ENCODE peak calls at places on chromosomes 7 and 10, in seven cellular contexts. One of them, this sample, is unnamed.

GRCh38 chr7:132035517-132036362 is 479.3 kb upstream of the PODXL start:
- DNase-seq in transverse colon: no peak
- DNase-seq in spleen: no peak
- DNase-seq in upper lobe of left lung: no peak
- DNase-seq in adrenal gland: peak; percentile 29
- DNase-seq in heart left ventricle: no peak
- DNase-seq in tibial nerve: no peak
- DNase-seq in this sample: no peak

GRCh38 chr10:62687230-62687748 is 117.2 kb upstream of the ADO start:
- DNase-seq in transverse colon: no peak
- DNase-seq in spleen: no peak
- DNase-seq in upper lobe of left lung: no peak
- DNase-seq in adrenal gland: no peak
- DNase-seq in heart left ventricle: no peak
- DNase-seq in tibial nerve: no peak
- DNase-seq in this sample: no peak

GRCh38 chr7:100003711-100004661 is 11.4 kb upstream of the ZKSCAN1 start:
- DNase-seq in transverse colon: peak; percentile 70
- DNase-seq in spleen: peak; percentile 35
- DNase-seq in upper lobe of left lung: peak; percentile 89
- DNase-seq in adrenal gland: no peak
- DNase-seq in heart left ventricle: no peak
- DNase-seq in tibial nerve: no peak
- DNase-seq in this sample: peak; percentile 69

GRCh38 chr10:132421377-132422168 is 24.6 kb downstream of the PWWP2B start:
- DNase-seq in transverse colon: peak; percentile 90
- DNase-seq in spleen: peak; percentile 95
- DNase-seq in upper lobe of left lung: peak; percentile 95
- DNase-seq in adrenal gland: peak; percentile 93
- DNase-seq in heart left ventricle: peak; percentile 82
- DNase-seq in tibial nerve: peak; percentile 49
- DNase-seq in this sample: peak; percentile 64

GRCh38 chr10:6788191-6788590 is 208.1 kb upstream of the PRKCQ start:
- DNase-seq in transverse colon: no peak
- DNase-seq in spleen: no peak
- DNase-seq in upper lobe of left lung: no peak
- DNase-seq in adrenal gland: no peak
- DNase-seq in heart left ventricle: no peak
- DNase-seq in tibial nerve: no peak
- DNase-seq in this sample: no peak

GRCh38 chr7:100963874-100964273 is 5.5 kb upstream of the MUC12 start:
- DNase-seq in transverse colon: no peak
- DNase-seq in spleen: no peak
- DNase-seq in upper lobe of left lung: no peak
- DNase-seq in adrenal gland: no peak
- DNase-seq in heart left ventricle: no peak
- DNase-seq in tibial nerve: no peak
- DNase-seq in this sample: no peak

GRCh38 chr7:63039882-63040281 is 958.8 kb upstream of the ZNF722 start:
- DNase-seq in transverse colon: no peak
- DNase-seq in spleen: no peak
- DNase-seq in upper lobe of left lung: no peak
- DNase-seq in adrenal gland: no peak
- DNase-seq in heart left ventricle: no peak
- DNase-seq in tibial nerve: no peak
- DNase-seq in this sample: no peak

GRCh38 chr10:12181065-12181775 is 14.5 kb downstream of the NUDT5 start:
- DNase-seq in transverse colon: peak; percentile 20
- DNase-seq in spleen: peak; percentile 87
- DNase-seq in upper lobe of left lung: peak; percentile 61
- DNase-seq in adrenal gland: no peak
- DNase-seq in heart left ventricle: no peak
- DNase-seq in tibial nerve: no peak
- DNase-seq in this sample: no peak

GRCh38 chr7:69941077-69941476 is 342.8 kb downstream of the AUTS2 start:
- DNase-seq in transverse colon: no peak
- DNase-seq in spleen: no peak
- DNase-seq in upper lobe of left lung: no peak
- DNase-seq in adrenal gland: no peak
- DNase-seq in heart left ventricle: no peak
- DNase-seq in tibial nerve: no peak
- DNase-seq in this sample: no peak

GRCh38 chr10:102776779-102777417 is 33.1 kb downstream of the WBP1L start:
- DNase-seq in transverse colon: peak; percentile 71
- DNase-seq in spleen: no peak
- DNase-seq in upper lobe of left lung: peak; percentile 92
- DNase-seq in adrenal gland: peak; percentile 93
- DNase-seq in heart left ventricle: peak; percentile 89
- DNase-seq in tibial nerve: peak; percentile 57
- DNase-seq in this sample: peak; percentile 75

GRCh38 chr7:95865716-95866371 is 93.5 kb downstream of the DYNC1I1 start:
- DNase-seq in transverse colon: no peak
- DNase-seq in spleen: no peak
- DNase-seq in upper lobe of left lung: no peak
- DNase-seq in adrenal gland: no peak
- DNase-seq in heart left ventricle: no peak
- DNase-seq in tibial nerve: no peak
- DNase-seq in this sample: no peak

GRCh38 chr10:97771055-97771811 is 566 bp downstream of the SFRP5 start:
- DNase-seq in transverse colon: no peak
- DNase-seq in spleen: no peak
- DNase-seq in upper lobe of left lung: no peak
- DNase-seq in adrenal gland: no peak
- DNase-seq in heart left ventricle: no peak
- DNase-seq in tibial nerve: no peak
- DNase-seq in this sample: no peak

GRCh38 chr10:127563718-127564553 is 14.8 kb downstream of the NPS start:
- DNase-seq in transverse colon: peak; percentile 21
- DNase-seq in spleen: no peak
- DNase-seq in upper lobe of left lung: peak; percentile 37
- DNase-seq in adrenal gland: no peak
- DNase-seq in heart left ventricle: no peak
- DNase-seq in tibial nerve: no peak
- DNase-seq in this sample: no peak

GRCh38 chr7:28889290-28889689 is 68.8 kb downstream of the TRIL start:
- DNase-seq in transverse colon: no peak
- DNase-seq in spleen: no peak
- DNase-seq in upper lobe of left lung: no peak
- DNase-seq in adrenal gland: no peak
- DNase-seq in heart left ventricle: no peak
- DNase-seq in tibial nerve: no peak
- DNase-seq in this sample: no peak

GRCh38 chr7:158829021-158829341 is 328 bp downstream of the ESYT2 start:
- DNase-seq in transverse colon: no peak
- DNase-seq in spleen: no peak
- DNase-seq in upper lobe of left lung: peak; percentile 72
- DNase-seq in adrenal gland: peak; percentile 78
- DNase-seq in heart left ventricle: peak; percentile 47
- DNase-seq in tibial nerve: no peak
- DNase-seq in this sample: peak; percentile 64

GRCh38 chr10:50216418-50216817 is 34.9 kb downstream of the ASAH2 start:
- DNase-seq in transverse colon: no peak
- DNase-seq in spleen: no peak
- DNase-seq in upper lobe of left lung: no peak
- DNase-seq in adrenal gland: no peak
- DNase-seq in heart left ventricle: no peak
- DNase-seq in tibial nerve: no peak
- DNase-seq in this sample: no peak

GRCh38 chr10:132366499-132366898 is 30.5 kb upstream of the PWWP2B start:
- DNase-seq in transverse colon: no peak
- DNase-seq in spleen: peak; percentile 80
- DNase-seq in upper lobe of left lung: peak; percentile 5
- DNase-seq in adrenal gland: no peak
- DNase-seq in heart left ventricle: no peak
- DNase-seq in tibial nerve: no peak
- DNase-seq in this sample: no peak

GRCh38 chr7:3297105-3297819 is 3.8 kb upstream of the SDK1 start:
- DNase-seq in transverse colon: no peak
- DNase-seq in spleen: no peak
- DNase-seq in upper lobe of left lung: no peak
- DNase-seq in adrenal gland: no peak
- DNase-seq in heart left ventricle: no peak
- DNase-seq in tibial nerve: no peak
- DNase-seq in this sample: no peak

GRCh38 chr7:91436655-91437054 is 172.4 kb downstream of the FZD1 start:
- DNase-seq in transverse colon: no peak
- DNase-seq in spleen: no peak
- DNase-seq in upper lobe of left lung: no peak
- DNase-seq in adrenal gland: no peak
- DNase-seq in heart left ventricle: no peak
- DNase-seq in tibial nerve: no peak
- DNase-seq in this sample: no peak

GRCh38 chr10:62467509-62467908 is 93.3 kb downstream of the ZNF365 start:
- DNase-seq in transverse colon: no peak
- DNase-seq in spleen: no peak
- DNase-seq in upper lobe of left lung: no peak
- DNase-seq in adrenal gland: no peak
- DNase-seq in heart left ventricle: no peak
- DNase-seq in tibial nerve: no peak
- DNase-seq in this sample: no peak

GRCh38 chr7:23418046-23418445 is 52.2 kb downstream of the IGF2BP3 start:
- DNase-seq in transverse colon: no peak
- DNase-seq in spleen: no peak
- DNase-seq in upper lobe of left lung: no peak
- DNase-seq in adrenal gland: no peak
- DNase-seq in heart left ventricle: no peak
- DNase-seq in tibial nerve: no peak
- DNase-seq in this sample: no peak

GRCh38 chr7:36473454-36474282 is 84.0 kb downstream of the ANLN start:
- DNase-seq in transverse colon: peak; percentile 55
- DNase-seq in spleen: no peak
- DNase-seq in upper lobe of left lung: no peak
- DNase-seq in adrenal gland: peak; percentile 39
- DNase-seq in heart left ventricle: no peak
- DNase-seq in tibial nerve: no peak
- DNase-seq in this sample: no peak

GRCh38 chr10:36224431-36224985 is 582.4 kb upstream of the FZD8 start:
- DNase-seq in transverse colon: no peak
- DNase-seq in spleen: no peak
- DNase-seq in upper lobe of left lung: no peak
- DNase-seq in adrenal gland: no peak
- DNase-seq in heart left ventricle: no peak
- DNase-seq in tibial nerve: no peak
- DNase-seq in this sample: no peak

GRCh38 chr10:43113201-43113893 is 24.9 kb upstream of the CSGALNACT2 start:
- DNase-seq in transverse colon: no peak
- DNase-seq in spleen: peak; percentile 54
- DNase-seq in upper lobe of left lung: no peak
- DNase-seq in adrenal gland: no peak
- DNase-seq in heart left ventricle: no peak
- DNase-seq in tibial nerve: no peak
- DNase-seq in this sample: no peak

GRCh38 chr10:77833225-77833624 is 93.3 kb downstream of the DLG5 start:
- DNase-seq in transverse colon: no peak
- DNase-seq in spleen: no peak
- DNase-seq in upper lobe of left lung: no peak
- DNase-seq in adrenal gland: peak; percentile 68
- DNase-seq in heart left ventricle: no peak
- DNase-seq in tibial nerve: no peak
- DNase-seq in this sample: no peak
- H3K27ac ChIP-seq in transverse colon: no peak overlapping the region
- H3K27ac ChIP-seq in spleen: no peak overlapping the region
- H3K27ac ChIP-seq in upper lobe of left lung: no peak overlapping the region
- H3K27ac ChIP-seq in adrenal gland: peak overlapping the region; percentile 87
- H3K27ac ChIP-seq in heart left ventricle: no peak overlapping the region
- H3K27ac ChIP-seq in tibial nerve: no peak overlapping the region
- H3K27ac ChIP-seq in this sample: no peak overlapping the region

GRCh38 chr10:119872860-119873671 is 423 bp upstream of the MCMBP start:
- DNase-seq in transverse colon: peak; percentile 91
- DNase-seq in spleen: peak; percentile 98
- DNase-seq in upper lobe of left lung: peak; percentile 88
- DNase-seq in adrenal gland: peak; percentile 82
- DNase-seq in heart left ventricle: peak; percentile 90
- DNase-seq in tibial nerve: peak; percentile 73
- DNase-seq in this sample: peak; percentile 65
- TF ChIP-seq POLR2A in transverse colon: peak; percentile 59
- TF ChIP-seq POLR2A in spleen: peak; percentile 36
- TF ChIP-seq POLR2A in upper lobe of left lung: no peak
- TF ChIP-seq POLR2A in adrenal gland: no peak
- TF ChIP-seq POLR2A in heart left ventricle: peak; percentile 71
- TF ChIP-seq POLR2A in tibial nerve: no peak
- TF ChIP-seq POLR2A in this sample: no peak

DNA sequence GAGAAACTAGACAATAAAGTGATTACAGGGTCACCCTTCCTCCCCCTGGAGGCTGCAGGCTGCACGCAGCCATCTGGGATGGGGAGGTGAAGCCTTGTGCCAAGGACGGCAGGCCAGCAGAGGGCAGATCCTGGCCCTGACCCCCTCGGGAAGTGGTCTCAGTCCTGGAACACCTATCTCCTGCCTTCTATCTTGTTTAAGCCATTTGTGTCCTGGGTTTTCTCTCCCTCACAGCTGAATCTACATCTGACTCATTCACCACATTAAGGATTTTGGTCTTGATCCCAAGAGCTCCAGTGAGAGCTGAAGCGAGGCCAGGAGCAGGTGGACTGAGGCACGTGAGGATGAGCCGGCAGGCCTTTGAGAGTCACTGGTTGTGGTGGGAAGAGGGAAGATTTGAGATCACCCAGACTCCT is 16.4 kb upstream of the PARP12 start:
- DNase-seq in transverse colon: no peak
- DNase-seq in spleen: no peak
- DNase-seq in upper lobe of left lung: no peak
- DNase-seq in adrenal gland: peak; percentile 73
- DNase-seq in heart left ventricle: no peak
- DNase-seq in tibial nerve: no peak
- DNase-seq in this sample: no peak
- TF ChIP-seq CTCF in transverse colon: no peak
- TF ChIP-seq CTCF in spleen: no peak
- TF ChIP-seq CTCF in upper lobe of left lung: peak; percentile 24
- TF ChIP-seq CTCF in adrenal gland: no peak
- TF ChIP-seq CTCF in heart left ventricle: peak; percentile 24
- TF ChIP-seq CTCF in tibial nerve: no peak
- TF ChIP-seq CTCF in this sample: no peak

GRCh38 chr10:29585488-29585976 is 49.2 kb downstream of the SVIL start:
- DNase-seq in transverse colon: no peak
- DNase-seq in spleen: no peak
- DNase-seq in upper lobe of left lung: no peak
- DNase-seq in adrenal gland: peak; percentile 34
- DNase-seq in heart left ventricle: no peak
- DNase-seq in tibial nerve: no peak
- DNase-seq in this sample: no peak

GRCh38 chr10:29586509-29586908 is 48.3 kb downstream of the SVIL start:
- DNase-seq in transverse colon: no peak
- DNase-seq in spleen: no peak
- DNase-seq in upper lobe of left lung: no peak
- DNase-seq in adrenal gland: no peak
- DNase-seq in heart left ventricle: no peak
- DNase-seq in tibial nerve: no peak
- DNase-seq in this sample: no peak

GRCh38 chr10:29590598-29591415 is 44.0 kb downstream of the SVIL start:
- DNase-seq in transverse colon: no peak
- DNase-seq in spleen: no peak
- DNase-seq in upper lobe of left lung: no peak
- DNase-seq in adrenal gland: no peak
- DNase-seq in heart left ventricle: no peak
- DNase-seq in tibial nerve: no peak
- DNase-seq in this sample: no peak

GRCh38 chr10:29591416-29591968 is 43.3 kb downstream of the SVIL start:
- DNase-seq in transverse colon: no peak
- DNase-seq in spleen: no peak
- DNase-seq in upper lobe of left lung: no peak
- DNase-seq in adrenal gland: no peak
- DNase-seq in heart left ventricle: no peak
- DNase-seq in tibial nerve: no peak
- DNase-seq in this sample: no peak

GRCh38 chr10:29588640-29589421 is 45.9 kb downstream of the SVIL start:
- DNase-seq in transverse colon: no peak
- DNase-seq in spleen: no peak
- DNase-seq in upper lobe of left lung: no peak
- DNase-seq in adrenal gland: peak; percentile 32
- DNase-seq in heart left ventricle: no peak
- DNase-seq in tibial nerve: no peak
- DNase-seq in this sample: no peak
- H3K27ac ChIP-seq in transverse colon: peak overlapping the region; percentile 85
- H3K27ac ChIP-seq in spleen: peak overlapping the region; percentile 9
- H3K27ac ChIP-seq in upper lobe of left lung: peak overlapping the region; percentile 70
- H3K27ac ChIP-seq in adrenal gland: peak overlapping the region; percentile 64
- H3K27ac ChIP-seq in heart left ventricle: peak overlapping the region; percentile 68
- H3K27ac ChIP-seq in tibial nerve: no peak overlapping the region
- H3K27ac ChIP-seq in this sample: peak overlapping the region; percentile 80